ENCODE peak calls at places on chromosomes 3 and 15, in five cellular contexts. H is esophagus squamous epithelium, R is AG10803, N is dorsolateral prefrontal cortex, D is K562. A is an unnamed sample.

GRCh38 chr15:47624503-47624902 is 92.8 kb upstream of the SEMA6D start:
- DNase-seq in H (no peak), R (no peak), D (no peak), N (no peak), A (no peak)

GRCh38 chr15:60962087-60962486 is 267.0 kb downstream of the RORA start:
- DNase-seq in R (no peak), H (no peak), D (no peak), N (no peak), A (no peak)

GRCh38 chr3:193742628-193743027 is 149.6 kb downstream of the OPA1 start:
- DNase-seq in H (no peak), D (no peak), R (no peak), N (no peak), A (no peak)

GRCh38 chr3:116512931-116513330 is 67.6 kb upstream of the LSAMP start:
- DNase-seq in N (no peak), R (no peak), H (no peak), D (no peak), A (no peak)

GRCh38 chr3:94259291-94259690 is 196.4 kb downstream of the NSUN3 start:
- DNase-seq in R (no peak), N (no peak), D (no peak), H (no peak), A (no peak)

GRCh38 chr3:56987238-56987932 is 73.1 kb upstream of the SPATA12 start:
- DNase-seq in H (no peak), R (no peak), D (no peak), N (no peak), A (peak)

GRCh38 chr3:156792945-156793344 is 33.2 kb upstream of the LEKR1 start:
- DNase-seq in H (no peak), R (peak), N (no peak), D (no peak), A (no peak)

GRCh38 chr15:40050788-40051615 is 12.0 kb upstream of the SRP14 start:
- DNase-seq in R (peak), D (no peak), H (no peak), N (no peak), A (peak)

GRCh38 chr3:45182915-45183881 is 37.0 kb upstream of the CDCP1 start:
- DNase-seq in R (peak), D (peak), H (no peak), N (no peak), A (peak)

GRCh38 chr15:30889231-30889630 is 14.5 kb upstream of the FAN1 start:
- DNase-seq in H (no peak), R (no peak), D (no peak), N (no peak), A (no peak)

GRCh38 chr15:70275461-70276138 is 177.9 kb upstream of the TLE3 start:
- DNase-seq in N (no peak), D (no peak), H (no peak), R (no peak), A (no peak)

GRCh38 chr3:186514296-186515002 is 29.7 kb downstream of the CRYGS start:
- DNase-seq in H (no peak), N (no peak), D (peak), R (no peak), A (no peak)

GRCh38 chr3:149547954-149548728 is 73.6 kb downstream of the TM4SF4 start:
- DNase-seq in D (no peak), N (no peak), R (peak), H (no peak), A (peak)

GRCh38 chr3:12503126-12503952 is 19.1 kb downstream of the TSEN2 start:
- DNase-seq in D (no peak), H (no peak), N (no peak), R (no peak), A (no peak)

GRCh38 chr3:136197159-136197715 is 1.1 kb upstream of the MSL2 start:
- DNase-seq in N (no peak), R (no peak), D (no peak), H (no peak), A (no peak)

GRCh38 chr3:28982906-28983305 is 298.0 kb upstream of the RBMS3 start:
- DNase-seq in R (no peak), D (no peak), H (no peak), N (no peak), A (no peak)

GRCh38 chr3:52171577-52172261 is 17.5 kb upstream of the POC1A start:
- DNase-seq in N (no peak), R (peak), H (no peak), D (no peak), A (peak)

GRCh38 chr3:157274644-157275137 is 114.7 kb upstream of the CCNL1 start:
- DNase-seq in R (peak), D (no peak), N (no peak), H (no peak), A (no peak)

GRCh38 chr15:96333194-96334016 is 2.9 kb downstream of the NR2F2 start:
- DNase-seq in R (no peak), N (peak), H (no peak), D (peak), A (peak)

GRCh38 chr3:3109407-3110298 is 521 bp downstream of the IL5RA start:
- DNase-seq in R (no peak), D (no peak), H (no peak), N (no peak), A (no peak)

GRCh38 chr3:120858501-120858900 is 49.5 kb upstream of the STXBP5L start:
- DNase-seq in N (no peak), H (no peak), R (peak), D (no peak), A (no peak)

GRCh38 chr15:78182821-78183220 is 33.7 kb downstream of the IDH3A start:
- DNase-seq in N (no peak), D (no peak), H (no peak), R (no peak), A (no peak)

GRCh38 chr3:26498192-26498591 is 124.4 kb upstream of the LRRC3B start:
- DNase-seq in N (no peak), R (no peak), H (no peak), D (no peak), A (no peak)

GRCh38 chr15:92059036-92059970 is 205.8 kb downstream of the SLCO3A1 start:
- DNase-seq in R (no peak), N (peak), H (no peak), D (no peak), A (no peak)

GRCh38 chr3:46574881-46575576 is 8.9 kb upstream of the LRRC2 start:
- DNase-seq in R (no peak), N (no peak), D (no peak), H (no peak), A (no peak)

GRCh38 chr15:84960391-84961113 is 21.1 kb upstream of the PDE8A start:
- DNase-seq in R (no peak), D (no peak), N (no peak), H (no peak), A (no peak)

GRCh38 chr3:111472556-111472955 is 69.4 kb upstream of the CD96 start:
- DNase-seq in N (no peak), R (no peak), D (no peak), H (no peak), A (no peak)

GRCh38 chr3:160768918-160769317 is 12.9 kb downstream of the PPM1L start:
- DNase-seq in R (no peak), H (no peak), D (no peak), N (no peak), A (no peak)

GRCh38 chr3:72903004-72903403 is 15.2 kb downstream of the GXYLT2 start:
- DNase-seq in N (no peak), R (peak), D (no peak), H (no peak), A (no peak)

GRCh38 chr15:55289011-55289572 is 521 bp downstream of the RAB27A start:
- DNase-seq in D (peak), N (peak), H (no peak), R (peak), A (peak)

GRCh38 chr3:149462653-149463052 is 11.8 kb upstream of the TM4SF4 start:
- DNase-seq in H (no peak), R (peak), D (no peak), N (no peak), A (no peak)

GRCh38 chr3:36591959-36592358 is 172.4 kb downstream of the DCLK3 start:
- DNase-seq in R (peak), H (no peak), N (no peak), D (no peak), A (peak)
- TF ChIP-seq CTCF in R (peak), H (no peak), N (no peak), D (no peak), A (peak)

GRCh38 chr3:147002721-147003120 is 397.6 kb upstream of the PLSCR5 start:
- DNase-seq in D (no peak), R (peak), H (no peak), N (no peak), A (no peak)

GRCh38 chr3:147007736-147008245 is 398.6 kb downstream of the ZIC4 start:
- DNase-seq in H (no peak), R (peak), N (no peak), D (no peak), A (no peak)

GRCh38 chr3:147008886-147009285 is 397.5 kb downstream of the ZIC4 start:
- DNase-seq in N (no peak), H (no peak), D (no peak), R (peak), A (no peak)

DNA sequence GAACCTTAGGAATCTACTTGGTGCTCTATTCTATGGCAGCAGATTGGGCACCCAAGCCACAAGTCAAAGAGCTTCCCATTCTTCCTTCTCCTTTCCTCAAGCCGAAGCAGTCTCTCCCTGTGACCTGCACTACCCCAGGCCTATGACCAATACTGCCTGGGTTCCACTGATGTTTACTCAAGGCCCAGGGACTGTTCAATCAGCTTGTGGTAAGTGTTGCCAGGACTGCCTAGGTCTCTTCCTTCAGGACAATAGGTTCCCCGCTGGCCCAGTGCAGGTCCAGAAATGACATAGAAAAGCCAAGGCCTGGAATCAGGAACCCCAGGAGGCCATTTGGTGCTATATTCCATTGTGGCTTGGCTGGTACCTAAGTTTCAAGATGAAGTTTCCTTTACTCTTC is 397.9 kb downstream of the ZIC4 start:
- DNase-seq in H (no peak), D (no peak), N (no peak), R (peak), A (no peak)
- H3K4me3 ChIP-seq in H (no peak), D (no peak), N (no peak), R (no peak), A (no peak)

DNA sequence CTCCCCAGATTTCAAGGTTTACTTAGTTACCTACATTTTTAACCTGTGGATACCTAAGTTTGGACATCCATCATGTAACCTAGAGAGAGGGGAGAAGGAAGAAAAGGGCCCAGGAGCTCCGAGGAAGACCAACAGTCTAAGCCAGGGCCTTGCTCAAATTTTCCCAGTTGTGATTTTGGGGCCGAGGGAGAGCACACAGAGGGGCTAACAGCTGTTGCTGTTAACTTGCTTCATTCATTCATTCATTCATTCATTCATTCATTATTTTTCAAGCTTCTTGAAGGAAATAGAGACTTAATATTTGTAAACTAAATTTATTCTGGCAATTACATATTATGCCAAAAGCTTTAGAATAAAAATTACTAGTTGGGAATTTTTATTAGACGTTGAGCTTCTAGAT is 22.9 kb downstream of the SYNM start:
- DNase-seq in D (no peak), H (no peak), N (no peak), R (no peak), A (no peak)
- TF ChIP-seq CTCF in D (no peak), H (no peak), N (no peak), R (no peak), A (no peak)

GRCh38 chr15:65354835-65355172 is 23.0 kb downstream of the IGDCC3 start:
- DNase-seq in R (no peak), N (no peak), D (no peak), H (no peak), A (no peak)

GRCh38 chr15:65355983-65356353 is 21.8 kb downstream of the IGDCC3 start:
- DNase-seq in R (no peak), H (no peak), D (no peak), N (peak), A (no peak)

DNA sequence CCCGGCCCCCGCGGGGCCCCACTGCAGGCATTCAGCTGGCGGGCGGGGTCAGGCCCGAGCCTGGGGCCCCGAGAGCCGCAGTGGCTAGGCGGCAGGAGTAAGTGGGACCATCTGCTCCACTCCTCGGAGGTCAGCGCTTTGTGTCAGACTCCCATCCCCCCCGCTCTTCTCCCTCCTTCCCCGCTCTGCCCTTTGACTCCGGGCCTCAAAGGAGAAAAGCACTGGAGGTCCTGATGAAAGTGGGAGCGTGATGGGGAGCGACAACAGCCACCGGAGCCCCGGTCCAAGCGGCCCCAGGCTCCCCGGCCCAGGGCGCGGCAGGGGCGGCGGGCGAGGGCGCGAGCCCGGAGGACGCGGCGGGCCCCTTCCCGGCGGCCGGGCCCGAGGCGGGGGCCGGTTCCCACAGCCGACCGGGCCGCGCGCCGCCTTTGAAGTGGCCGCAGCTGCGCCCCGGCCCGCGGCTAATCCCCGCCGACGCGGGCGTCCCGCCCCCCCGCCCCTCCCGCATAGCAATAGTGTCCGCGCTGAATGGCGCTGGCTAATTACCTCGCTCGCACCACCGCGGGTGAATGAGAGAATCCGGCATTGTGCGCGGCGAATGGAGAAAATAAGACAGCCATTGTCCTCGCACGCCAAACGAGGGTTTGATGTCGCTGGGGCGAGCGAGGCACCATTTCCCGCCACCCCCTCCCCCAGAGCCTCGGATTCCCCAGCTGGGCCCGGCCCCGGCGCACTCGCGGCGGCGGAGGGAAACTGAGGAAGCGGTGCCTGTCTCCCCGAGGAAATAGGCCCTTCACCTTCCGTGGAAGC is 22.4 kb downstream of the IGDCC3 start:
- DNase-seq in R (no peak), D (no peak), H (no peak), N (peak), A (no peak)
- H3K4me3 ChIP-seq in R (peak), D (no peak), H (peak), N (peak), A (peak)

GRCh38 chr15:89129123-89129815 is 41.0 kb downstream of the ABHD2 start:
- DNase-seq in H (no peak), D (peak), N (no peak), R (no peak), A (peak)
- TF ChIP-seq CTCF in H (peak), D (peak), N (peak), R (peak), A (peak)

GRCh38 chr3:194841515-194841841 is 155.8 kb downstream of the FAM43A start:
- DNase-seq in D (no peak), H (no peak), N (no peak), R (no peak), A (no peak)
- H3K4me3 ChIP-seq in D (no peak), H (no peak), N (no peak), R (no peak), A (no peak)

GRCh38 chr3:31695280-31696008 is 162.7 kb downstream of the STT3B start:
- DNase-seq in D (no peak), R (no peak), N (no peak), H (no peak), A (peak)
- TF ChIP-seq CTCF in D (peak), R (peak), N (no peak), H (no peak), A (peak)

GRCh38 chr15:43095708-43096347 is 10.0 kb downstream of the UBR1 start:
- DNase-seq in H (no peak), D (no peak), R (no peak), N (no peak), A (no peak)

GRCh38 chr15:43093026-43093425 is 12.8 kb downstream of the UBR1 start:
- DNase-seq in D (no peak), R (peak), H (no peak), N (no peak), A (peak)

GRCh38 chr15:43096411-43096810 is 9.4 kb downstream of the UBR1 start:
- DNase-seq in H (no peak), N (no peak), R (no peak), D (no peak), A (no peak)

GRCh38 chr15:43095243-43095642 is 10.6 kb downstream of the UBR1 start:
- DNase-seq in D (peak), N (no peak), R (no peak), H (no peak), A (peak)

DNA sequence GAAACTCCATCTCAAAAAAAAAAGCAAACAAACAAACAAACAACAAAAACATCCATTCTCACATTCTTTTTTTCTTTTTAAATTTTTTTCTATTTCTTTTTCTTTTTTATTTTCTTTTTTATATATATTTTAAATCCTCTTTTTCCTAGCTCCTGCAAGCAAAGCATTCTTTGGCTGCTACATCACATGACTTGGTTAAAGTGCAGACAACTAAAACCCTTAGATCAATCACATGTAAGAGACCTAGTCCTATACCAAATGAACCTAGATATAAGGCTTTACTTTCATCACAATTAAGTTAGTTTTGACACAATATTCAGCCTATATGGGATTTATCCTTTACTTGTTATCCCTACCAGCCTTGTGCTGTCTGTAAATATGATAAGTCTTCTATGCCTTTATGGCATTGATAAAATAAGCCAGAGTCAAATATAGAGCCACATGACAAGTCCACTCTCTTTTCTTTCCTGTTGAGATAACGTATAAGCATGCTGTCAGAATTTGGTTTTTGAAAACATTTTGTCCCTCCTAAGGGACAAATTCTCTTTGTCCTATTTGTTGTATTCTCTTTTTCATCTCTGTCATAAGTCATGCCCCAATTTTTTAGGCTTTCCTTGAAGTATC is 11.3 kb downstream of the UBR1 start:
- DNase-seq in H (no peak), N (no peak), R (no peak), D (peak), A (no peak)
- H3K4me3 ChIP-seq in H (no peak), N (no peak), R (no peak), D (no peak), A (no peak)

A was measured in cardiac muscle cell.